ENCODE peak calls at places on chromosome 7, in nine cellular contexts. T is suprapubic skin, B is glutamatergic neuron, G is ovary, Z is GM23338, H is left ventricle myocardium inferior, M is PC-3, X is GM13976, U is neural progenitor cell. C is an unnamed sample.

GRCh38 chr7:122303522-122303970 is 1.0 kb downstream of the FEZF1 start:
- DNase-seq in Z (peak), B (no peak), X (no peak), U (peak), H (no peak), G (no peak), T (no peak), M (no peak), C (no peak)

GRCh38 chr7:139635521-139636240 is 112.2 kb downstream of the CLEC2L start:
- DNase-seq in X (no peak), G (no peak), H (no peak), B (no peak), U (peak), M (no peak), Z (no peak), T (no peak), C (no peak)

GRCh38 chr7:42152353-42153205 is 84.4 kb downstream of the GLI3 start:
- DNase-seq in B (no peak), U (peak), M (peak), X (no peak), T (no peak), H (no peak), Z (no peak), G (no peak), C (no peak)

GRCh38 chr7:46814516-46815250 is 767.2 kb downstream of the TNS3 start:
- DNase-seq in B (no peak), H (no peak), M (no peak), T (no peak), X (no peak), Z (no peak), G (no peak), U (no peak), C (no peak)

GRCh38 chr7:132771301-132771730 is 195.0 kb upstream of the PLXNA4 start:
- DNase-seq in H (no peak), X (no peak), Z (peak), B (no peak), T (no peak), G (no peak), U (no peak), M (no peak), C (no peak)

GRCh38 chr7:140674899-140675701 is 2.4 kb downstream of the ADCK2 start:
- DNase-seq in G (peak), X (no peak), T (peak), B (no peak), M (peak), U (peak), Z (peak), H (no peak), C (no peak)

GRCh38 chr7:6232130-6232529 is 40.3 kb downstream of the CYTH3 start:
- DNase-seq in H (no peak), X (no peak), G (no peak), T (no peak), U (no peak), B (no peak), M (no peak), Z (no peak), C (no peak)

GRCh38 chr7:16590424-16590823 is 55.1 kb downstream of the ANKMY2 start:
- DNase-seq in U (no peak), T (no peak), M (no peak), B (no peak), G (no peak), X (no peak), H (no peak), Z (no peak), C (no peak)

GRCh38 chr7:64878684-64879083 is 24.4 kb upstream of the ZNF273 start:
- DNase-seq in B (no peak), Z (no peak), M (no peak), U (no peak), T (peak), X (no peak), H (no peak), G (no peak), C (no peak)

GRCh38 chr7:48285365-48285764 is 114.1 kb downstream of the ABCA13 start:
- DNase-seq in B (no peak), G (no peak), X (no peak), H (no peak), U (no peak), M (peak), T (no peak), Z (no peak), C (no peak)

GRCh38 chr7:157297071-157297638 is 39.6 kb upstream of the DNAJB6 start:
- DNase-seq in Z (no peak), U (no peak), B (no peak), H (no peak), X (no peak), M (no peak), T (no peak), G (no peak), C (no peak)

GRCh38 chr7:31772211-31772610 is 85.2 kb downstream of the PPP1R17 start:
- DNase-seq in G (no peak), U (no peak), B (no peak), X (no peak), H (no peak), Z (no peak), T (no peak), M (no peak), C (no peak)

GRCh38 chr7:74284781-74285259 is 4.4 kb upstream of the CLIP2 start:
- DNase-seq in M (no peak), X (peak), T (no peak), Z (peak), G (no peak), H (no peak), U (peak), B (peak), C (no peak)

GRCh38 chr7:94509264-94509878 is at the start of gene CASD1:
- DNase-seq in T (peak), X (peak), U (no peak), G (peak), Z (peak), H (peak), M (peak), B (peak), C (peak)

GRCh38 chr7:129739427-129739826 is 127.9 kb downstream of the NRF1 start:
- DNase-seq in Z (no peak), U (no peak), M (peak), G (peak), H (no peak), B (no peak), X (no peak), T (no peak), C (no peak)

GRCh38 chr7:99326408-99326782 is 697 bp downstream of the ARPC1A start:
- DNase-seq in T (no peak), M (no peak), B (no peak), Z (no peak), G (no peak), X (no peak), U (no peak), H (no peak), C (no peak)

GRCh38 chr7:55335151-55335550 is 30.0 kb upstream of the LANCL2 start:
- DNase-seq in B (no peak), X (no peak), G (no peak), H (no peak), M (no peak), Z (no peak), T (no peak), U (no peak), C (no peak)

GRCh38 chr7:22885824-22886255 is 63.2 kb upstream of the TOMM7 start:
- DNase-seq in B (peak), Z (no peak), X (peak), M (no peak), T (no peak), G (no peak), U (no peak), H (no peak), C (no peak)

GRCh38 chr7:12257582-12257981 is 46.5 kb downstream of the TMEM106B start:
- DNase-seq in X (peak), U (no peak), B (no peak), M (peak), G (no peak), T (no peak), Z (no peak), H (no peak), C (no peak)

GRCh38 chr7:16318989-16319915 is 102.1 kb downstream of the CRPPA start:
- DNase-seq in M (peak), X (no peak), Z (no peak), H (no peak), G (no peak), T (no peak), B (no peak), U (no peak), C (no peak)

GRCh38 chr7:103093429-103093828 is 18.5 kb downstream of the ARMC10 start:
- DNase-seq in Z (no peak), M (no peak), G (no peak), H (no peak), T (no peak), X (no peak), B (no peak), U (no peak), C (no peak)

GRCh38 chr7:103094102-103094501 is 19.2 kb downstream of the ARMC10 start:
- DNase-seq in U (no peak), Z (no peak), T (no peak), B (no peak), G (no peak), X (no peak), H (no peak), M (peak), C (no peak)
- TF ChIP-seq CTCF in U (no peak), Z (no peak), T (no peak), B (no peak), G (no peak), X (no peak), H (no peak), M (peak), C (no peak)

GRCh38 chr7:144027070-144027469 is 21.7 kb upstream of the OR2A5 start:
- DNase-seq in M (peak), U (peak), T (no peak), G (no peak), H (no peak), Z (peak), X (no peak), B (no peak), C (no peak)
- TF ChIP-seq CTCF in M (peak), U (peak), T (no peak), G (peak), H (peak), Z (peak), X (no peak), B (no peak), C (peak)

GRCh38 chr7:958221-959200 is 4.0 kb upstream of the ADAP1 start:
- DNase-seq in H (peak), B (peak), U (peak), Z (peak), X (no peak), G (no peak), M (no peak), T (peak), C (no peak)
- TF ChIP-seq CTCF in H (no peak), B (peak), U (peak), Z (peak), X (no peak), G (no peak), M (no peak), T (no peak), C (no peak)

DNA sequence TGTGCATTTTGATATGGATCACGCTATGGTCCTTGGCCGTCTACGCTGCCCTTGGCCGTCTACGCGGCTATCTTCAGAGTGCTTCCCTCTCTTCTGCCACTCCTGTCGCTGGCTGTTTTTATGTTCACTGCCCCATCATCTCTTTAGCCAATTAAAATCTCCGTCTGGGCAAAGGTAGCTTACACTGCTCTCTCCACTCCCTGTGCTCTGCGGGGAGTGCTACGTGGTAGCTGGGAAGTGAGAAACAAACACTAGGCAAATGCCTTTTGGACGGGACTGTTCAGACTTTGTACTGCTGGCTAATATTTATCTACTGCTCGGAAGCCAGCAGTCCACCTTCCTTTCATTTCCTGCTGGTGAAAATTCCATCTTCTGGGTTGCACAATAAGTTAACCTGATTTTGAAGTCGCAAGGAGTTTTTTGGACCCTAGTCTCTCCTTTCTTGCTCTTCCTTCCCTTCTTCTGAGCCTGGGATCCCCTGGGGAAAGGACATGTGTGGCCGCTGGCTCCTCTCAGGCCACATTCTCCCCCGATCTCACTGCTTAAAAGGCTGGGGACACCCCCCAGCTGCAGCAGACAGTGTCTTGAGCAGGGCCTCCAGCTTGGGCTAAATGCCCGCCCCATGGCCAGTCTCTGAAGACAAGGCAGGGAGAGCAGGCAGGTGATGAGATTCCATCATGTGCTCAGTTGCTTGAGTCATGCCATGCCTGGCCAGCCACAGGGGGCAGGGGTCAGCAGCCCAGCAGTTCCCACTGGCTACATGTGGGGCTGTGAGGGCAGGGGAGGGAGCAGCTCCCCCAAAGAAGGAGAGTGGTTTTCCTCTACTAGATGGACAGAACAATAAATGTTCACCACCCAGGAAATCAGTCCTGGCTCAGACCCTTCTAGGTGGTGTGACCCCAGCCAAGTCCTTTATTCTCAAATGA is 25.5 kb upstream of the RBM33 start:
- DNase-seq in U (no peak), B (no peak), M (no peak), H (no peak), T (no peak), G (no peak), Z (peak), X (no peak), C (no peak)
- TF ChIP-seq CTCF in U (no peak), B (no peak), M (no peak), H (no peak), T (no peak), G (no peak), Z (no peak), X (no peak), C (no peak)

DNA sequence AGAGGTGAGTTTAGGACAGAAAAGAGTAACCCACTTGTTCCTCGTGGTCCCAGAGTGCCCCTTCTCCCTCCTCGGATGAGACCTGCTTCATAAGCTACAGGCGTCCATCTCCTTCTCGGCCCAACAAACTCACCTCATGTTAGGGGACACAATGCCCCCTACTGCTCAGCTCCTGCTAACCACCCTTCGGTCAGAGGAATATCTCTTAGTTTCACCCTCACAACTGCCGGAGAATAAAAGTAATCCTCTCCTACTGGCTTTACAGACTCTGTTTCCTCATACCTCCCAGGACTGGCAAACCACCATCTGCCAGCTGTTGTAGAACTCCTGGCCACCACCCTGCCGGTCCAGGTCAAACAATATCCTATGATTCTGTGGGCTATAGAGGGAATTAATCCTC is 3.2 kb downstream of the AKR1B15 start:
- DNase-seq in G (no peak), U (peak), X (no peak), H (no peak), T (no peak), B (no peak), Z (peak), M (no peak), C (no peak)
- TF ChIP-seq CTCF in G (no peak), U (peak), X (no peak), H (no peak), T (no peak), B (no peak), Z (peak), M (peak), C (no peak)

C was measured in uterus.